ENCODE peak calls at places on chromosomes 4 and X, in six cellular contexts. Z is uterus, H is kidney, E is body of pancreas, F is cardiac fibroblast, X is fibroblast of pulmonary artery. P is an unnamed sample.

GRCh38 chrX:85963736-85964135 is 83.6 kb downstream of the CHM start:
- DNase-seq in Z (no peak), H (no peak), F (peak), X (peak), E (no peak), P (peak)

GRCh38 chr4:167616471-167616870 is 382.2 kb upstream of the SPOCK3 start:
- DNase-seq in E (no peak), X (peak), H (no peak), F (peak), Z (no peak), P (peak)

GRCh38 chr4:72440404-72440803 is 128.6 kb downstream of the ADAMTS3 start:
- DNase-seq in Z (no peak), H (no peak), X (no peak), E (no peak), F (no peak), P (no peak)

GRCh38 chr4:10442976-10443375 is 14.2 kb downstream of the ZNF518B start:
- DNase-seq in Z (no peak), E (no peak), X (peak), H (no peak), F (peak), P (no peak)

GRCh38 chrX:31609130-31609529 is 537.3 kb upstream of the FTHL17 start:
- DNase-seq in E (no peak), H (no peak), F (peak), X (peak), Z (no peak), P (peak)

GRCh38 chr4:8917868-8918783 is 46.5 kb upstream of the HMX1 start:
- DNase-seq in F (peak), E (peak), X (peak), Z (peak), H (peak), P (peak)

GRCh38 chr4:86846921-86847320 is 2.3 kb downstream of the SLC10A6 start:
- DNase-seq in F (no peak), Z (no peak), H (no peak), E (no peak), X (peak), P (peak)

GRCh38 chrX:470686-471085 is 84.0 kb upstream of the PPP2R3B start:
- DNase-seq in E (no peak), F (no peak), X (no peak), H (peak), Z (no peak), P (no peak)

GRCh38 chr4:113996599-113997177 is 17.2 kb upstream of the ARSJ start:
- DNase-seq in F (peak), E (no peak), Z (no peak), X (no peak), H (no peak), P (peak)

GRCh38 chr4:6427439-6428090 is 44.8 kb downstream of the PPP2R2C start:
- DNase-seq in X (no peak), H (peak), Z (no peak), E (no peak), F (no peak), P (no peak)

DNA sequence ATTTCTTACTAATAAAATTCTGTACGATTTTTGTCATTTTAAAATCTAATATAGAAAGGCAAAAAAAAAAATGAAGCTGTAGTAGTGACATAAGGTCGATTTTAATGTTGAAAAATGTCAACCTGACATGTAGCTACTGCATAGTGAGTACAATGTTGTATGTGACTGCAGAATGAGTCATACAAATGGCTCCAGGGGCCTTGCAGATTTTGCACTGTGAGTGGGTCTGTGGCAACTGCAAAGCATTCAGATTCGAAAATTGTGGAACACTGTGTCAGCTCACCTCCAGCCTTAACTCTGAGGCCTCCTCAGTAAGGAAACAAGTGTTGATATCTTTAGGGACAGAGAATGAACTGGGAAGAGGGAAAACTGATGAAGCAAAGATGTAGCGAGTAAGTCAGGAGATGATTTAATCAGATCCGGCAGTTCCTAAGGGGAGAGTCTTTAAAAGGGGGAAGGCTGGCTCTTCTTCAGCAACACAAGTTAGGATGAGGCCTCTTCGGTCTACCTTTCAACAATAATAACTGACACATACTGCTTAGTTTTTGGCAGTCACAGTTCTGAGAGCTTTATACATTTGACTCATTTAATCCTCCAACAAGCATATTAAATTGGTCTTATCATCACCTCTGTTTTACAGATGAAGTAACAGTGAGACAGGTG is 24.9 kb downstream of the TKTL2 start:
- DNase-seq in Z (no peak), H (no peak), F (peak), E (no peak), X (peak), P (no peak)
- TF ChIP-seq CTCF in Z (no peak), H (no peak), F (no peak), E (no peak), X (no peak), P (no peak)

DNA sequence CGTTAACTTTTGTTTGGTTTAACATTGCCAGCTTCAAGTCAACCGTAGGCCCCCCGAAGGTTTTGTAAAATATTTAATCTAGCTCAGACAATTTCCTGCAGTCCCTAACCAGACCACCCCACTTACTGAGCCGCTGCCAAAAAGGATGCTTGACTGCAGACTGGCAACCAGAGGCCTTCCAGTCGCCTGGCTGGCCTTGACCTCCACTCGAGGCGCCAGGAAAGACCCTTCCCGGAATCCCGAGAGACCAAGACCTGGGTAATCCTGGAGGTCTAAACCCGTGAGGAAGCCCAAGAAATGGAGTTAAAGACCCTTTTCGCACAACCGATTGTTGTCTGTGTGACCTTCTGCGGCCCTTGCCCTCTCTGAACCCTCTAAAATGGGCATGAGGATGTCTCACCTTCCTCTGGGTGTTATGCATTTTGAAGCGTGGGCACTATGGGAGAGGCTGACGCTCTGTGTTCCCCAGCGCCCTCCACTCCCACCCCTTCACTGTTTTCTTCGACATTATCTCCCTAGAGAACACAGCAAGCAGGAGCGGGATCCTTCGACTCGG is 86.2 kb downstream of the BCOR start:
- DNase-seq in X (no peak), H (no peak), F (no peak), E (no peak), Z (no peak), P (no peak)
- H3K4me3 ChIP-seq in X (no peak), H (no peak), F (no peak), E (no peak), Z (peak), P (no peak)

GRCh38 chr4:96598465-96598864 is 758.6 kb downstream of the PDHA2 start:
- DNase-seq in E (peak), X (peak), H (peak), F (no peak), Z (no peak), P (no peak)
- TF ChIP-seq CTCF in E (no peak), X (no peak), H (no peak), F (no peak), Z (no peak), P (no peak)

GRCh38 chrX:134566506-134566905 is 91.8 kb downstream of the PLAC1 start:
- DNase-seq in H (no peak), E (no peak), Z (no peak), F (no peak), X (peak), P (no peak)
- H3K4me3 ChIP-seq in H (no peak), E (no peak), Z (no peak), F (no peak), X (no peak), P (no peak)

DNA sequence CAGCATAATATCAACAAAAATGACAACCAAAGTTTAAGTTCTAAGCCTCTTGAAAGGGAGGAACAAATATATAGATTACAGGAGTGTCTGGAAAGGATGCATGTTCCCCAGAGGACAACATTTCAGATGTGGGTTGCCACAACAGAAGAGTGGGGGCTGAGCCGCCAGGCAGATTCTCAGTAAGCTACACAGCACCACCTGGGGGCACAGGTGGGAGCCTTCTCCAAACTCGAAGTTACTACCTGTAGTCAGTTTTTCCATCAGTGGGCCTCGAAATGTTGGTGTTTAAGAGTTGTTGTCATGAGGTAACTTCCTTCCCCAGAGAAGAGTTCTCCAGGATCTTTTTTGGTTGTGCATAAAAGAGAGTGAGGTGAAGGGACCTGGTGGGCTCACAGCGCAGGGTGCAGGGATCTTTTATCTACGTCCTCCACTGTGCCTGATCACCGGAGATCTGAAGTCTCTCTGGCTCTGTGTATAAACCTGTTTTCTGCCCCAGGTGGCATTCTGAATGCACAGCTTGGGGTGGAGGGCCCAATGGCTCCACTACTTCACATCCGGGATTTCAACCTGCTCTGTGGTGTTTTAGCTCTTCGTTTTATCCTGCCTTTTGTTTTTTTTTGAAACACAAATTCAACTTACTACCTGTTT is 58.4 kb upstream of the STS start:
- DNase-seq in H (no peak), X (no peak), F (no peak), E (no peak), Z (no peak), P (no peak)
- TF ChIP-seq CTCF in H (no peak), X (no peak), F (no peak), E (no peak), Z (no peak), P (no peak)

P was measured in foreskin fibroblast.